ENCODE peak calls at places on chromosome 19, in seven cellular contexts. One of them, this sample, is unnamed.

GRCh38 chr19:2973229-2973628 is 4.1 kb upstream of the TLE6 start:
- DNase-seq in AG04450: no peak
- DNase-seq in left colon: no peak
- DNase-seq in amniotic stem cell: no peak
- DNase-seq in T-helper 2 cell: no peak
- DNase-seq in substantia nigra: no peak
- DNase-seq in naive thymus-derived CD8-positive, alpha-beta T cell: no peak
- DNase-seq in this sample: no peak

GRCh38 chr19:33664744-33665143 is 43.0 kb downstream of the CHST8 start:
- DNase-seq in AG04450: no peak
- DNase-seq in left colon: no peak
- DNase-seq in amniotic stem cell: no peak
- DNase-seq in T-helper 2 cell: no peak
- DNase-seq in substantia nigra: no peak
- DNase-seq in naive thymus-derived CD8-positive, alpha-beta T cell: no peak
- DNase-seq in this sample: no peak

GRCh38 chr19:8724276-8724675 is 2.8 kb downstream of the OR2Z1 start:
- DNase-seq in AG04450: no peak
- DNase-seq in left colon: no peak
- DNase-seq in amniotic stem cell: no peak
- DNase-seq in T-helper 2 cell: no peak
- DNase-seq in substantia nigra: no peak
- DNase-seq in naive thymus-derived CD8-positive, alpha-beta T cell: no peak
- DNase-seq in this sample: no peak

GRCh38 chr19:40365613-40366401 is 17.3 kb downstream of the PLD3 start:
- DNase-seq in AG04450: peak
- DNase-seq in left colon: peak
- DNase-seq in amniotic stem cell: no peak
- DNase-seq in T-helper 2 cell: peak
- DNase-seq in substantia nigra: peak
- DNase-seq in naive thymus-derived CD8-positive, alpha-beta T cell: no peak
- DNase-seq in this sample: peak

GRCh38 chr19:50065938-50066337 is 40.1 kb downstream of the ZNF473 start:
- DNase-seq in AG04450: no peak
- DNase-seq in left colon: no peak
- DNase-seq in amniotic stem cell: no peak
- DNase-seq in T-helper 2 cell: no peak
- DNase-seq in substantia nigra: no peak
- DNase-seq in naive thymus-derived CD8-positive, alpha-beta T cell: no peak
- DNase-seq in this sample: no peak

GRCh38 chr19:48553676-48554384 is 1.9 kb downstream of the SULT2B1 start:
- DNase-seq in AG04450: no peak
- DNase-seq in left colon: peak
- DNase-seq in amniotic stem cell: no peak
- DNase-seq in T-helper 2 cell: no peak
- DNase-seq in substantia nigra: no peak
- DNase-seq in naive thymus-derived CD8-positive, alpha-beta T cell: no peak
- DNase-seq in this sample: no peak

GRCh38 chr19:45825263-45825605 is 10.1 kb upstream of the RSPH6A start:
- DNase-seq in AG04450: no peak
- DNase-seq in left colon: no peak
- DNase-seq in amniotic stem cell: no peak
- DNase-seq in T-helper 2 cell: no peak
- DNase-seq in substantia nigra: no peak
- DNase-seq in naive thymus-derived CD8-positive, alpha-beta T cell: no peak
- DNase-seq in this sample: no peak

GRCh38 chr19:30733826-30734550 is 361.8 kb downstream of the ZNF536 start:
- DNase-seq in AG04450: no peak
- DNase-seq in left colon: no peak
- DNase-seq in amniotic stem cell: no peak
- DNase-seq in T-helper 2 cell: no peak
- DNase-seq in substantia nigra: no peak
- DNase-seq in naive thymus-derived CD8-positive, alpha-beta T cell: no peak
- DNase-seq in this sample: no peak

GRCh38 chr19:40335101-40335500 is 13.1 kb downstream of the C19orf47 start:
- DNase-seq in AG04450: no peak
- DNase-seq in left colon: no peak
- DNase-seq in amniotic stem cell: no peak
- DNase-seq in T-helper 2 cell: no peak
- DNase-seq in substantia nigra: no peak
- DNase-seq in naive thymus-derived CD8-positive, alpha-beta T cell: no peak
- DNase-seq in this sample: no peak

GRCh38 chr19:2014731-2015610 is 543 bp downstream of the BTBD2 start:
- DNase-seq in AG04450: no peak
- DNase-seq in left colon: no peak
- DNase-seq in amniotic stem cell: no peak
- DNase-seq in T-helper 2 cell: peak
- DNase-seq in substantia nigra: no peak
- DNase-seq in naive thymus-derived CD8-positive, alpha-beta T cell: peak
- DNase-seq in this sample: no peak

GRCh38 chr19:48400018-48400742 is 6.7 kb downstream of the GRIN2D start:
- DNase-seq in AG04450: no peak
- DNase-seq in left colon: peak
- DNase-seq in amniotic stem cell: no peak
- DNase-seq in T-helper 2 cell: no peak
- DNase-seq in substantia nigra: no peak
- DNase-seq in naive thymus-derived CD8-positive, alpha-beta T cell: no peak
- DNase-seq in this sample: no peak

GRCh38 chr19:3084943-3085342 is 9.2 kb upstream of the GNA11 start:
- DNase-seq in AG04450: no peak
- DNase-seq in left colon: peak
- DNase-seq in amniotic stem cell: no peak
- DNase-seq in T-helper 2 cell: no peak
- DNase-seq in substantia nigra: no peak
- DNase-seq in naive thymus-derived CD8-positive, alpha-beta T cell: no peak
- DNase-seq in this sample: no peak

GRCh38 chr19:16496613-16496983 is 404 bp downstream of the C19orf44 start:
- DNase-seq in AG04450: no peak
- DNase-seq in left colon: peak
- DNase-seq in amniotic stem cell: no peak
- DNase-seq in T-helper 2 cell: no peak
- DNase-seq in substantia nigra: no peak
- DNase-seq in naive thymus-derived CD8-positive, alpha-beta T cell: no peak
- DNase-seq in this sample: no peak

GRCh38 chr19:13613447-13613846 is 107.2 kb upstream of the CACNA1A start:
- DNase-seq in AG04450: no peak
- DNase-seq in left colon: no peak
- DNase-seq in amniotic stem cell: no peak
- DNase-seq in T-helper 2 cell: no peak
- DNase-seq in substantia nigra: no peak
- DNase-seq in naive thymus-derived CD8-positive, alpha-beta T cell: no peak
- DNase-seq in this sample: no peak

GRCh38 chr19:55536951-55537740 is at the start of gene SBK2:
- DNase-seq in AG04450: no peak
- DNase-seq in left colon: no peak
- DNase-seq in amniotic stem cell: no peak
- DNase-seq in T-helper 2 cell: no peak
- DNase-seq in substantia nigra: no peak
- DNase-seq in naive thymus-derived CD8-positive, alpha-beta T cell: no peak
- DNase-seq in this sample: no peak

GRCh38 chr19:38049105-38049649 is 142.2 kb downstream of the SIPA1L3 start:
- DNase-seq in AG04450: no peak
- DNase-seq in left colon: no peak
- DNase-seq in amniotic stem cell: no peak
- DNase-seq in T-helper 2 cell: peak
- DNase-seq in substantia nigra: no peak
- DNase-seq in naive thymus-derived CD8-positive, alpha-beta T cell: peak
- DNase-seq in this sample: no peak

GRCh38 chr19:38433268-38433733 is at the start of gene RYR1:
- DNase-seq in AG04450: no peak
- DNase-seq in left colon: peak
- DNase-seq in amniotic stem cell: no peak
- DNase-seq in T-helper 2 cell: peak
- DNase-seq in substantia nigra: peak
- DNase-seq in naive thymus-derived CD8-positive, alpha-beta T cell: no peak
- DNase-seq in this sample: no peak

GRCh38 chr19:56066152-56067023 is 54.7 kb downstream of the ZNF787 start:
- DNase-seq in AG04450: peak
- DNase-seq in left colon: peak
- DNase-seq in amniotic stem cell: no peak
- DNase-seq in T-helper 2 cell: peak
- DNase-seq in substantia nigra: peak
- DNase-seq in naive thymus-derived CD8-positive, alpha-beta T cell: peak
- DNase-seq in this sample: peak

GRCh38 chr19:5572556-5573286 is 5.0 kb upstream of the TINCR start:
- DNase-seq in AG04450: no peak
- DNase-seq in left colon: peak
- DNase-seq in amniotic stem cell: no peak
- DNase-seq in T-helper 2 cell: no peak
- DNase-seq in substantia nigra: no peak
- DNase-seq in naive thymus-derived CD8-positive, alpha-beta T cell: no peak
- DNase-seq in this sample: no peak

GRCh38 chr19:5407356-5407755 is 47.9 kb upstream of the ZNRF4 start:
- DNase-seq in AG04450: no peak
- DNase-seq in left colon: no peak
- DNase-seq in amniotic stem cell: no peak
- DNase-seq in T-helper 2 cell: no peak
- DNase-seq in substantia nigra: no peak
- DNase-seq in naive thymus-derived CD8-positive, alpha-beta T cell: no peak
- DNase-seq in this sample: no peak

GRCh38 chr19:39409207-39409885 is 2.7 kb downstream of the ZFP36 start:
- DNase-seq in AG04450: no peak
- DNase-seq in left colon: peak
- DNase-seq in amniotic stem cell: peak
- DNase-seq in T-helper 2 cell: peak
- DNase-seq in substantia nigra: peak
- DNase-seq in naive thymus-derived CD8-positive, alpha-beta T cell: peak
- DNase-seq in this sample: no peak

GRCh38 chr19:33905473-33905936 is 108.8 kb downstream of the KCTD15 start:
- DNase-seq in AG04450: no peak
- DNase-seq in left colon: no peak
- DNase-seq in amniotic stem cell: no peak
- DNase-seq in T-helper 2 cell: no peak
- DNase-seq in substantia nigra: no peak
- DNase-seq in naive thymus-derived CD8-positive, alpha-beta T cell: no peak
- DNase-seq in this sample: no peak

GRCh38 chr19:55545913-55546495 is 661 bp upstream of the SBK3 start:
- DNase-seq in AG04450: no peak
- DNase-seq in left colon: no peak
- DNase-seq in amniotic stem cell: no peak
- DNase-seq in T-helper 2 cell: no peak
- DNase-seq in substantia nigra: no peak
- DNase-seq in naive thymus-derived CD8-positive, alpha-beta T cell: no peak
- DNase-seq in this sample: no peak

GRCh38 chr19:54478677-54479266 is 5.7 kb upstream of the CDC42EP5 start:
- DNase-seq in AG04450: no peak
- DNase-seq in left colon: peak
- DNase-seq in amniotic stem cell: no peak
- DNase-seq in T-helper 2 cell: peak
- DNase-seq in substantia nigra: no peak
- DNase-seq in naive thymus-derived CD8-positive, alpha-beta T cell: no peak
- DNase-seq in this sample: no peak

GRCh38 chr19:50252111-50252886 is 48.9 kb downstream of the MYH14 start:
- DNase-seq in AG04450: no peak
- DNase-seq in left colon: peak
- DNase-seq in amniotic stem cell: no peak
- DNase-seq in T-helper 2 cell: peak
- DNase-seq in substantia nigra: peak
- DNase-seq in naive thymus-derived CD8-positive, alpha-beta T cell: no peak
- DNase-seq in this sample: no peak

GRCh38 chr19:46616631-46617322 is 8.1 kb downstream of the PTGIR start:
- DNase-seq in AG04450: no peak
- DNase-seq in left colon: peak
- DNase-seq in amniotic stem cell: no peak
- DNase-seq in T-helper 2 cell: no peak
- DNase-seq in substantia nigra: peak
- DNase-seq in naive thymus-derived CD8-positive, alpha-beta T cell: no peak
- DNase-seq in this sample: no peak

GRCh38 chr19:21699197-21699596 is 68.2 kb downstream of the ZNF100 start:
- DNase-seq in AG04450: no peak
- DNase-seq in left colon: no peak
- DNase-seq in amniotic stem cell: no peak
- DNase-seq in T-helper 2 cell: no peak
- DNase-seq in substantia nigra: no peak
- DNase-seq in naive thymus-derived CD8-positive, alpha-beta T cell: no peak
- DNase-seq in this sample: no peak

GRCh38 chr19:15181394-15181793 is 19.4 kb downstream of the NOTCH3 start:
- DNase-seq in AG04450: no peak
- DNase-seq in left colon: peak
- DNase-seq in amniotic stem cell: no peak
- DNase-seq in T-helper 2 cell: no peak
- DNase-seq in substantia nigra: no peak
- DNase-seq in naive thymus-derived CD8-positive, alpha-beta T cell: no peak
- DNase-seq in this sample: no peak

GRCh38 chr19:4327252-4327876 is 11.3 kb downstream of the STAP2 start:
- DNase-seq in AG04450: no peak
- DNase-seq in left colon: peak
- DNase-seq in amniotic stem cell: no peak
- DNase-seq in T-helper 2 cell: peak
- DNase-seq in substantia nigra: peak
- DNase-seq in naive thymus-derived CD8-positive, alpha-beta T cell: peak
- DNase-seq in this sample: no peak

GRCh38 chr19:48746738-48747575 is at the start of gene IZUMO1:
- DNase-seq in AG04450: peak
- DNase-seq in left colon: peak
- DNase-seq in amniotic stem cell: peak
- DNase-seq in T-helper 2 cell: peak
- DNase-seq in substantia nigra: peak
- DNase-seq in naive thymus-derived CD8-positive, alpha-beta T cell: peak
- DNase-seq in this sample: peak

GRCh38 chr19:6802336-6803035 is 30.0 kb downstream of the VAV1 start:
- DNase-seq in AG04450: no peak
- DNase-seq in left colon: peak
- DNase-seq in amniotic stem cell: no peak
- DNase-seq in T-helper 2 cell: peak
- DNase-seq in substantia nigra: peak
- DNase-seq in naive thymus-derived CD8-positive, alpha-beta T cell: peak
- DNase-seq in this sample: no peak

GRCh38 chr19:7595466-7596133 is at the start of gene CAMSAP3:
- DNase-seq in AG04450: no peak
- DNase-seq in left colon: peak
- DNase-seq in amniotic stem cell: no peak
- DNase-seq in T-helper 2 cell: peak
- DNase-seq in substantia nigra: no peak
- DNase-seq in naive thymus-derived CD8-positive, alpha-beta T cell: peak
- DNase-seq in this sample: no peak

GRCh38 chr19:16584825-16585801 is 12.9 kb upstream of the SLC35E1 start:
- DNase-seq in AG04450: no peak
- DNase-seq in left colon: peak
- DNase-seq in amniotic stem cell: no peak
- DNase-seq in T-helper 2 cell: peak
- DNase-seq in substantia nigra: no peak
- DNase-seq in naive thymus-derived CD8-positive, alpha-beta T cell: no peak
- DNase-seq in this sample: no peak

This sample was measured in smooth muscle cell of the brain vasculature.